ENCODE peak calls at places on chromosomes 13 and 19, in six cellular contexts. E, O, G, X, V and S are unnamed samples.

GRCh38 chr19:52941941-52942370 is 18.7 kb upstream of the ZNF888 start:
- DNase-seq in E (peak), O (no peak), G (no peak), X (peak), V (peak), S (peak)

GRCh38 chr19:29753190-29753933 is 38.3 kb upstream of the C19orf12 start:
- DNase-seq in E (no peak), O (no peak), G (no peak), X (no peak), V (no peak), S (no peak)

GRCh38 chr19:6393982-6394412 is 1.0 kb upstream of the GTF2F1 start:
- DNase-seq in E (no peak), O (no peak), G (no peak), X (no peak), V (no peak), S (no peak)

GRCh38 chr13:41231786-41232185 is 31.6 kb downstream of the MTRF1 start:
- DNase-seq in E (no peak), O (no peak), G (no peak), X (no peak), V (no peak), S (no peak)

GRCh38 chr19:49514151-49514550 is 1.7 kb downstream of the FCGRT start:
- DNase-seq in E (no peak), O (no peak), G (no peak), X (no peak), V (no peak), S (no peak)

GRCh38 chr13:34425307-34425949 is 516.6 kb upstream of the NBEA start:
- DNase-seq in E (no peak), O (no peak), G (no peak), X (no peak), V (no peak), S (no peak)

GRCh38 chr19:15296353-15296752 is 36.0 kb downstream of the BRD4 start:
- DNase-seq in E (no peak), O (no peak), G (no peak), X (no peak), V (no peak), S (peak)

GRCh38 chr13:32638739-32639138 is 52.5 kb downstream of the PDS5B start:
- DNase-seq in E (no peak), O (no peak), G (no peak), X (no peak), V (no peak), S (no peak)

GRCh38 chr13:65913173-65913572 is 1317.0 kb downstream of the PCDH9 start:
- DNase-seq in E (no peak), O (peak), G (no peak), X (peak), V (no peak), S (no peak)

GRCh38 chr13:87147076-87147475 is 524.1 kb upstream of the SLITRK5 start:
- DNase-seq in E (no peak), O (no peak), G (no peak), X (peak), V (no peak), S (no peak)